ENCODE peak calls at places on chromosome 16, in six cellular contexts. One of them, this sample, is unnamed.

GRCh38 chr16:106623-107324 is 28.7 kb downstream of the MPG start:
- DNase-seq in GM03348: peak; percentile 88
- DNase-seq in GDM1: peak; percentile 45
- DNase-seq in T-helper 1 cell: peak; percentile 51
- DNase-seq in tibial nerve: peak; percentile 65
- DNase-seq in fibroblast of villous mesenchyme: peak; percentile 84
- DNase-seq in this sample: no peak

GRCh38 chr16:28882476-28883180 is 4.3 kb downstream of the ATP2A1 start:
- DNase-seq in GM03348: no peak
- DNase-seq in GDM1: no peak
- DNase-seq in T-helper 1 cell: no peak
- DNase-seq in tibial nerve: no peak
- DNase-seq in fibroblast of villous mesenchyme: peak; percentile 7
- DNase-seq in this sample: no peak

GRCh38 chr16:10609410-10609774 is 29.0 kb upstream of the EMP2 start:
- DNase-seq in GM03348: peak; percentile 88
- DNase-seq in GDM1: no peak
- DNase-seq in T-helper 1 cell: no peak
- DNase-seq in tibial nerve: no peak
- DNase-seq in fibroblast of villous mesenchyme: peak; percentile 47
- DNase-seq in this sample: no peak

GRCh38 chr16:22177968-22178934 is 15.9 kb downstream of the SDR42E2 start:
- DNase-seq in GM03348: no peak
- DNase-seq in GDM1: no peak
- DNase-seq in T-helper 1 cell: no peak
- DNase-seq in tibial nerve: no peak
- DNase-seq in fibroblast of villous mesenchyme: no peak
- DNase-seq in this sample: no peak

GRCh38 chr16:89588413-89589109 is 13.0 kb downstream of the CPNE7 start:
- DNase-seq in GM03348: no peak
- DNase-seq in GDM1: no peak
- DNase-seq in T-helper 1 cell: no peak
- DNase-seq in tibial nerve: no peak
- DNase-seq in fibroblast of villous mesenchyme: no peak
- DNase-seq in this sample: no peak

GRCh38 chr16:55294947-55295346 is 29.1 kb upstream of the IRX6 start:
- DNase-seq in GM03348: peak; percentile 43
- DNase-seq in GDM1: no peak
- DNase-seq in T-helper 1 cell: no peak
- DNase-seq in tibial nerve: no peak
- DNase-seq in fibroblast of villous mesenchyme: no peak
- DNase-seq in this sample: no peak

GRCh38 chr16:20181949-20182348 is 108.3 kb upstream of the GPR139 start:
- DNase-seq in GM03348: no peak
- DNase-seq in GDM1: no peak
- DNase-seq in T-helper 1 cell: no peak
- DNase-seq in tibial nerve: no peak
- DNase-seq in fibroblast of villous mesenchyme: no peak
- DNase-seq in this sample: no peak

GRCh38 chr16:4293181-4293716 is 20.4 kb upstream of the TFAP4 start:
- DNase-seq in GM03348: no peak
- DNase-seq in GDM1: no peak
- DNase-seq in T-helper 1 cell: no peak
- DNase-seq in tibial nerve: no peak
- DNase-seq in fibroblast of villous mesenchyme: no peak
- DNase-seq in this sample: no peak

GRCh38 chr16:17450291-17450690 is 20.5 kb downstream of the XYLT1 start:
- DNase-seq in GM03348: no peak
- DNase-seq in GDM1: no peak
- DNase-seq in T-helper 1 cell: no peak
- DNase-seq in tibial nerve: no peak
- DNase-seq in fibroblast of villous mesenchyme: no peak
- DNase-seq in this sample: no peak

GRCh38 chr16:64950731-64951130 is 171.1 kb downstream of the CDH11 start:
- DNase-seq in GM03348: no peak
- DNase-seq in GDM1: no peak
- DNase-seq in T-helper 1 cell: no peak
- DNase-seq in tibial nerve: no peak
- DNase-seq in fibroblast of villous mesenchyme: no peak
- DNase-seq in this sample: no peak

GRCh38 chr16:58931436-58931835 is 197.3 kb upstream of the GOT2 start:
- DNase-seq in GM03348: peak; percentile 13
- DNase-seq in GDM1: no peak
- DNase-seq in T-helper 1 cell: no peak
- DNase-seq in tibial nerve: no peak
- DNase-seq in fibroblast of villous mesenchyme: no peak
- DNase-seq in this sample: no peak

GRCh38 chr16:4272114-4272954 is 489 bp downstream of the TFAP4 start:
- DNase-seq in GM03348: peak; percentile 85
- DNase-seq in GDM1: peak; percentile 61
- DNase-seq in T-helper 1 cell: peak; percentile 44
- DNase-seq in tibial nerve: no peak
- DNase-seq in fibroblast of villous mesenchyme: peak; percentile 34
- DNase-seq in this sample: no peak

GRCh38 chr16:89722392-89723278 is 1.3 kb downstream of the ZNF276 start:
- DNase-seq in GM03348: no peak
- DNase-seq in GDM1: no peak
- DNase-seq in T-helper 1 cell: peak; percentile 60
- DNase-seq in tibial nerve: no peak
- DNase-seq in fibroblast of villous mesenchyme: peak; percentile 58
- DNase-seq in this sample: no peak

GRCh38 chr16:50245417-50246298 is 20.7 kb upstream of the ADCY7 start:
- DNase-seq in GM03348: peak; percentile 91
- DNase-seq in GDM1: no peak
- DNase-seq in T-helper 1 cell: no peak
- DNase-seq in tibial nerve: no peak
- DNase-seq in fibroblast of villous mesenchyme: peak; percentile 73
- DNase-seq in this sample: no peak

GRCh38 chr16:55502801-55503366 is 6.0 kb upstream of the LPCAT2 start:
- DNase-seq in GM03348: peak; percentile 56
- DNase-seq in GDM1: no peak
- DNase-seq in T-helper 1 cell: no peak
- DNase-seq in tibial nerve: peak; percentile 97
- DNase-seq in fibroblast of villous mesenchyme: peak; percentile 99
- DNase-seq in this sample: peak; percentile 91

GRCh38 chr16:3536271-3536671 is 35.5 kb downstream of the CLUAP1 start:
- DNase-seq in GM03348: peak; percentile 35
- DNase-seq in GDM1: no peak
- DNase-seq in T-helper 1 cell: no peak
- DNase-seq in tibial nerve: no peak
- DNase-seq in fibroblast of villous mesenchyme: peak; percentile 86
- DNase-seq in this sample: no peak

GRCh38 chr16:73113326-73113720 is 65.4 kb upstream of the ZFHX3 start:
- DNase-seq in GM03348: peak; percentile 80
- DNase-seq in GDM1: no peak
- DNase-seq in T-helper 1 cell: no peak
- DNase-seq in tibial nerve: no peak
- DNase-seq in fibroblast of villous mesenchyme: peak; percentile 51
- DNase-seq in this sample: no peak

GRCh38 chr16:76265434-76266045 is 11.7 kb upstream of the CNTNAP4 start:
- DNase-seq in GM03348: no peak
- DNase-seq in GDM1: no peak
- DNase-seq in T-helper 1 cell: no peak
- DNase-seq in tibial nerve: no peak
- DNase-seq in fibroblast of villous mesenchyme: no peak
- DNase-seq in this sample: no peak

GRCh38 chr16:85570213-85570734 is 42.8 kb upstream of the GSE1 start:
- DNase-seq in GM03348: no peak
- DNase-seq in GDM1: no peak
- DNase-seq in T-helper 1 cell: no peak
- DNase-seq in tibial nerve: no peak
- DNase-seq in fibroblast of villous mesenchyme: no peak
- DNase-seq in this sample: no peak

GRCh38 chr16:29819506-29819905 is 756 bp upstream of the MVP start:
- DNase-seq in GM03348: no peak
- DNase-seq in GDM1: no peak
- DNase-seq in T-helper 1 cell: no peak
- DNase-seq in tibial nerve: no peak
- DNase-seq in fibroblast of villous mesenchyme: no peak
- DNase-seq in this sample: peak; percentile 74

GRCh38 chr16:69083306-69083941 is 22.0 kb upstream of the HAS3 start:
- DNase-seq in GM03348: no peak
- DNase-seq in GDM1: no peak
- DNase-seq in T-helper 1 cell: no peak
- DNase-seq in tibial nerve: no peak
- DNase-seq in fibroblast of villous mesenchyme: no peak
- DNase-seq in this sample: no peak

GRCh38 chr16:27774779-27775178 is 224.8 kb downstream of the KATNIP start:
- DNase-seq in GM03348: no peak
- DNase-seq in GDM1: no peak
- DNase-seq in T-helper 1 cell: no peak
- DNase-seq in tibial nerve: no peak
- DNase-seq in fibroblast of villous mesenchyme: no peak
- DNase-seq in this sample: no peak

GRCh38 chr16:22141746-22142145 is 20.6 kb upstream of the SDR42E2 start:
- DNase-seq in GM03348: peak; percentile 43
- DNase-seq in GDM1: no peak
- DNase-seq in T-helper 1 cell: no peak
- DNase-seq in tibial nerve: no peak
- DNase-seq in fibroblast of villous mesenchyme: peak; percentile 7
- DNase-seq in this sample: no peak

GRCh38 chr16:1495281-1496262 is 2.4 kb downstream of the TELO2 start:
- DNase-seq in GM03348: no peak
- DNase-seq in GDM1: no peak
- DNase-seq in T-helper 1 cell: no peak
- DNase-seq in tibial nerve: no peak
- DNase-seq in fibroblast of villous mesenchyme: no peak
- DNase-seq in this sample: no peak

GRCh38 chr16:46857261-46857962 is 26.4 kb upstream of the C16orf87 start:
- DNase-seq in GM03348: peak; percentile 72
- DNase-seq in GDM1: no peak
- DNase-seq in T-helper 1 cell: no peak
- DNase-seq in tibial nerve: no peak
- DNase-seq in fibroblast of villous mesenchyme: peak; percentile 55
- DNase-seq in this sample: no peak

GRCh38 chr16:86079185-86079885 is 180.4 kb downstream of the IRF8 start:
- DNase-seq in GM03348: no peak
- DNase-seq in GDM1: no peak
- DNase-seq in T-helper 1 cell: no peak
- DNase-seq in tibial nerve: no peak
- DNase-seq in fibroblast of villous mesenchyme: no peak
- DNase-seq in this sample: no peak

GRCh38 chr16:46884513-46885293 is 541 bp downstream of the GPT2 start:
- DNase-seq in GM03348: peak; percentile 39
- DNase-seq in GDM1: no peak
- DNase-seq in T-helper 1 cell: no peak
- DNase-seq in tibial nerve: no peak
- DNase-seq in fibroblast of villous mesenchyme: peak; percentile 17
- DNase-seq in this sample: no peak